ENCODE peak calls at places on chromosome 5, in seven cellular contexts. One of them, this sample, is unnamed.
A peak's percentile ranks its signal among the peaks of the same experiment; 100 is the strongest.

GRCh38 chr5:178116406-178116885 is 3.1 kb downstream of the N4BP3 start:
- DNase-seq in left lung: no peak
- DNase-seq in body of pancreas: no peak
- DNase-seq in BE2C: no peak
- DNase-seq in RWPE1: no peak
- DNase-seq in mucosa of descending colon: peak; percentile 82
- DNase-seq in upper lobe of right lung: no peak
- DNase-seq in this sample: no peak

GRCh38 chr5:6568383-6568782 is 64.5 kb downstream of the NSUN2 start:
- DNase-seq in left lung: no peak
- DNase-seq in body of pancreas: peak; percentile 30
- DNase-seq in RWPE1: no peak
- DNase-seq in upper lobe of right lung: no peak
- DNase-seq in BE2C: no peak
- DNase-seq in mucosa of descending colon: no peak
- DNase-seq in this sample: no peak

GRCh38 chr5:56025303-56025885 is 30.6 kb upstream of the IL6ST start:
- DNase-seq in body of pancreas: peak; percentile 17
- DNase-seq in mucosa of descending colon: no peak
- DNase-seq in RWPE1: no peak
- DNase-seq in BE2C: no peak
- DNase-seq in left lung: no peak
- DNase-seq in upper lobe of right lung: no peak
- DNase-seq in this sample: no peak

GRCh38 chr5:138455191-138455930 is 9.9 kb upstream of the EGR1 start:
- DNase-seq in mucosa of descending colon: no peak
- DNase-seq in upper lobe of right lung: peak; percentile 13
- DNase-seq in RWPE1: no peak
- DNase-seq in BE2C: no peak
- DNase-seq in body of pancreas: no peak
- DNase-seq in left lung: no peak
- DNase-seq in this sample: no peak

GRCh38 chr5:175319199-175319598 is 124.8 kb downstream of the DRD1 start:
- DNase-seq in body of pancreas: no peak
- DNase-seq in upper lobe of right lung: no peak
- DNase-seq in RWPE1: no peak
- DNase-seq in left lung: no peak
- DNase-seq in BE2C: no peak
- DNase-seq in mucosa of descending colon: no peak
- DNase-seq in this sample: no peak

GRCh38 chr5:122262107-122262506 is 49.9 kb upstream of the SNCAIP start:
- DNase-seq in left lung: no peak
- DNase-seq in RWPE1: peak; percentile 28
- DNase-seq in body of pancreas: no peak
- DNase-seq in BE2C: no peak
- DNase-seq in mucosa of descending colon: no peak
- DNase-seq in upper lobe of right lung: no peak
- DNase-seq in this sample: no peak

GRCh38 chr5:74589204-74590056 is 51.1 kb downstream of the ENC1 start:
- DNase-seq in upper lobe of right lung: no peak
- DNase-seq in RWPE1: no peak
- DNase-seq in mucosa of descending colon: no peak
- DNase-seq in body of pancreas: no peak
- DNase-seq in left lung: no peak
- DNase-seq in BE2C: no peak
- DNase-seq in this sample: peak; percentile 37

GRCh38 chr5:95647886-95648860 is 1.6 kb downstream of the RFESD start:
- DNase-seq in left lung: no peak
- DNase-seq in upper lobe of right lung: no peak
- DNase-seq in mucosa of descending colon: no peak
- DNase-seq in RWPE1: no peak
- DNase-seq in BE2C: no peak
- DNase-seq in body of pancreas: no peak
- DNase-seq in this sample: no peak

GRCh38 chr5:83507431-83507830 is 35.9 kb downstream of the VCAN start:
- DNase-seq in upper lobe of right lung: no peak
- DNase-seq in left lung: no peak
- DNase-seq in BE2C: no peak
- DNase-seq in RWPE1: no peak
- DNase-seq in mucosa of descending colon: no peak
- DNase-seq in body of pancreas: no peak
- DNase-seq in this sample: no peak

GRCh38 chr5:149489605-149490037 is 61.6 kb downstream of the CSNK1A1 start:
- DNase-seq in upper lobe of right lung: no peak
- DNase-seq in RWPE1: no peak
- DNase-seq in mucosa of descending colon: no peak
- DNase-seq in BE2C: no peak
- DNase-seq in body of pancreas: no peak
- DNase-seq in left lung: no peak
- DNase-seq in this sample: no peak

GRCh38 chr5:81513982-81514381 is 120.0 kb upstream of the ACOT12 start:
- DNase-seq in RWPE1: peak; percentile 37
- DNase-seq in left lung: no peak
- DNase-seq in upper lobe of right lung: no peak
- DNase-seq in body of pancreas: no peak
- DNase-seq in BE2C: no peak
- DNase-seq in mucosa of descending colon: no peak
- DNase-seq in this sample: no peak

GRCh38 chr5:112956606-112957005 is 20.0 kb upstream of the DCP2 start:
- DNase-seq in RWPE1: no peak
- DNase-seq in upper lobe of right lung: no peak
- DNase-seq in left lung: no peak
- DNase-seq in BE2C: no peak
- DNase-seq in body of pancreas: no peak
- DNase-seq in mucosa of descending colon: no peak
- DNase-seq in this sample: no peak

GRCh38 chr5:145979270-145980223 is 43.2 kb downstream of the SH3RF2 start:
- DNase-seq in RWPE1: no peak
- DNase-seq in body of pancreas: peak; percentile 72
- DNase-seq in BE2C: no peak
- DNase-seq in upper lobe of right lung: no peak
- DNase-seq in mucosa of descending colon: no peak
- DNase-seq in left lung: no peak
- DNase-seq in this sample: peak; percentile 36

GRCh38 chr5:172478256-172478655 is 23.9 kb upstream of the SH3PXD2B start:
- DNase-seq in body of pancreas: no peak
- DNase-seq in left lung: no peak
- DNase-seq in mucosa of descending colon: no peak
- DNase-seq in BE2C: no peak
- DNase-seq in RWPE1: no peak
- DNase-seq in upper lobe of right lung: no peak
- DNase-seq in this sample: no peak

GRCh38 chr5:34691326-34691725 is 35.2 kb downstream of the RAI14 start:
- DNase-seq in BE2C: no peak
- DNase-seq in left lung: no peak
- DNase-seq in body of pancreas: no peak
- DNase-seq in upper lobe of right lung: no peak
- DNase-seq in mucosa of descending colon: no peak
- DNase-seq in RWPE1: no peak
- DNase-seq in this sample: no peak

GRCh38 chr5:177005619-177006264 is 837 bp downstream of the UIMC1 start:
- DNase-seq in BE2C: peak; percentile 72
- DNase-seq in left lung: peak; percentile 79
- DNase-seq in upper lobe of right lung: peak; percentile 89
- DNase-seq in body of pancreas: peak; percentile 76
- DNase-seq in mucosa of descending colon: peak; percentile 85
- DNase-seq in RWPE1: peak; percentile 67
- DNase-seq in this sample: peak; percentile 82

GRCh38 chr5:39253211-39253610 is 33.8 kb upstream of the FYB1 start:
- DNase-seq in body of pancreas: no peak
- DNase-seq in upper lobe of right lung: no peak
- DNase-seq in RWPE1: peak; percentile 25
- DNase-seq in BE2C: no peak
- DNase-seq in mucosa of descending colon: no peak
- DNase-seq in left lung: no peak
- DNase-seq in this sample: no peak

GRCh38 chr5:44506561-44506960 is 117.3 kb upstream of the FGF10 start:
- DNase-seq in upper lobe of right lung: no peak
- DNase-seq in BE2C: no peak
- DNase-seq in RWPE1: no peak
- DNase-seq in mucosa of descending colon: no peak
- DNase-seq in body of pancreas: no peak
- DNase-seq in left lung: no peak
- DNase-seq in this sample: no peak

GRCh38 chr5:44511596-44511995 is 122.4 kb upstream of the FGF10 start:
- DNase-seq in mucosa of descending colon: no peak
- DNase-seq in BE2C: no peak
- DNase-seq in body of pancreas: no peak
- DNase-seq in upper lobe of right lung: no peak
- DNase-seq in left lung: no peak
- DNase-seq in RWPE1: no peak
- DNase-seq in this sample: no peak
- TF ChIP-seq CTCF in mucosa of descending colon: no peak
- TF ChIP-seq CTCF in BE2C: no peak
- TF ChIP-seq CTCF in body of pancreas: no peak
- TF ChIP-seq CTCF in upper lobe of right lung: no peak
- TF ChIP-seq CTCF in left lung: no peak
- TF ChIP-seq CTCF in RWPE1: no peak
- TF ChIP-seq CTCF in this sample: no peak

DNA sequence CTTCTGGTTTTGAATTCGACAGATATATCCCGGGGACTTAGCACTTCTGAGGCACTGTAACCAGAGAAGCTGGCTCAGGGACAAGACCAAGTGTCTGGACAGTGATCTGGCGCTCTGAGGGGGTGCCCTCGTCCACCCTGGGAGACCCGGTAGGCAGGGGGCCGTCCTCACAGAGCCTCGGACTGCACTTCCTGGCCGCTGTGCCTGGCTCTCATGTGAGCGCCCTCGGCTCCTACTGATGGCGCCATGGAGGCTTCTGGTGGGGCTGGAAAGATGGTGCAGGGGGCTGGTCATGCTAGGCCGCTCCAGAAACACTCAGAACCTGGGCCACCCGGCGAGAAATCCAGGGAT is 18.8 kb upstream of the SLC6A3 start:
- DNase-seq in upper lobe of right lung: peak; percentile 54
- DNase-seq in RWPE1: no peak
- DNase-seq in BE2C: no peak
- DNase-seq in left lung: peak; percentile 28
- DNase-seq in mucosa of descending colon: peak; percentile 43
- DNase-seq in body of pancreas: no peak
- DNase-seq in this sample: no peak
- TF ChIP-seq CTCF in upper lobe of right lung: no peak
- TF ChIP-seq CTCF in RWPE1: no peak
- TF ChIP-seq CTCF in BE2C: no peak
- TF ChIP-seq CTCF in left lung: no peak
- TF ChIP-seq CTCF in mucosa of descending colon: no peak
- TF ChIP-seq CTCF in body of pancreas: no peak
- TF ChIP-seq CTCF in this sample: no peak

DNA sequence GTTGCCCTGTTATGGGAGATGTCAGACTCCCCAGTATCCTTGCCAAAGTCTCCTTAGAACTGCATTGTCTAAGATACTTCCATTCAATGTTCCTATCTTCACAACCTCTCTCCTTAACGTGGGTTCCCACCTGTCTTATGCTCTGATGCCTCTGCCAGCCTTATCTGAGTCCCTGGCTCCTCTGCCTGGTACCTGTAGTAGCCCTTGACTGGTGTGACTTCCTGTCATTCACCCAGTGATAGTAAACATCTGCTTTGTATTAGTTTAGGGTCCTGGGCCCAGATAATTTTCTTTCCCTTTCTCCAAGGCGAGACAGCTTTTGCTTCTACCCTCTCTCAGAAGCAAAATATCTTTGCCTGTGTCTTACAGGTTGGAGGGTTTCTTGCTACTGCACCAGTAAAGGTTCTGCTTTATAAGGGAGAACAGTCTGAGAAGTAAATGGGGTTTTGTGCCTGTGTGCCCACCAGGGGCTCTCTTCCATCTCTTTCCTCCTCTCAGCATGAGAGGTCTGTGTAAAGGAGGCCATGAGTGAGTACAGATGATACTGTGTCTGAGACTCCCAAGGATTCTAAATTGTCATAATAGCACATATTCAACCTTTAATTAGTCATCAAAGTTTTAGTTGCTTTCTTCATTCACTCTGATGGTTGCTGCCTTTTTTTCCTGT is 220.8 kb downstream of the PRR16 start:
- DNase-seq in BE2C: peak; percentile 40
- DNase-seq in RWPE1: no peak
- DNase-seq in left lung: no peak
- DNase-seq in mucosa of descending colon: no peak
- DNase-seq in body of pancreas: no peak
- DNase-seq in upper lobe of right lung: no peak
- DNase-seq in this sample: peak; percentile 24
- TF ChIP-seq CTCF in BE2C: peak; percentile 73
- TF ChIP-seq CTCF in RWPE1: peak; percentile 11
- TF ChIP-seq CTCF in left lung: no peak
- TF ChIP-seq CTCF in mucosa of descending colon: no peak
- TF ChIP-seq CTCF in body of pancreas: no peak
- TF ChIP-seq CTCF in upper lobe of right lung: no peak
- TF ChIP-seq CTCF in this sample: no peak

DNA sequence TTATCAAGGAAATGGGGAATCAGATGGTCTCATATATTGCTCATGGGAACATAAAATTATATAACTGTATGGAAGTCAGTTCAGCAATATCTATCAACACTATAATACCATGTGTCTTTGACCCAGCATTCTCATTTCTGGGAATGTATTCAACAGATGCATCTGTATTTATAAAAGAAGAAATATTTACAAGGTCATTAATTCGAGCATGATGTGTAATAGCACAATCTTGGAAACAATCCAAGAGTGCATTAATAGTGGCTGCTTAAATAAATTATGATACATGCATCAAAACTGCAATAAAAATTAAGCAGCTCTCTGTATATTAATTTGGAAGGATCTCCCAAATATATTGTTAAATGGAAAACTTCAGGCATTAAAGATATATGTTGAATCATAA is 45.4 kb upstream of the ISOC1 start:
- DNase-seq in body of pancreas: no peak
- DNase-seq in upper lobe of right lung: no peak
- DNase-seq in left lung: no peak
- DNase-seq in RWPE1: no peak
- DNase-seq in BE2C: no peak
- DNase-seq in mucosa of descending colon: no peak
- DNase-seq in this sample: no peak
- TF ChIP-seq CTCF in body of pancreas: no peak
- TF ChIP-seq CTCF in upper lobe of right lung: no peak
- TF ChIP-seq CTCF in left lung: no peak
- TF ChIP-seq CTCF in RWPE1: no peak
- TF ChIP-seq CTCF in BE2C: no peak
- TF ChIP-seq CTCF in mucosa of descending colon: no peak
- TF ChIP-seq CTCF in this sample: no peak

GRCh38 chr5:32523625-32524024 is 61.7 kb upstream of the SUB1 start:
- DNase-seq in mucosa of descending colon: no peak
- DNase-seq in body of pancreas: no peak
- DNase-seq in upper lobe of right lung: no peak
- DNase-seq in BE2C: peak; percentile 31
- DNase-seq in RWPE1: no peak
- DNase-seq in left lung: no peak
- DNase-seq in this sample: peak; percentile 24

GRCh38 chr5:32520995-32521394 is 64.4 kb upstream of the SUB1 start:
- DNase-seq in upper lobe of right lung: no peak
- DNase-seq in mucosa of descending colon: no peak
- DNase-seq in RWPE1: no peak
- DNase-seq in BE2C: no peak
- DNase-seq in body of pancreas: no peak
- DNase-seq in left lung: no peak
- DNase-seq in this sample: no peak

GRCh38 chr5:32519508-32519907 is 65.8 kb upstream of the SUB1 start:
- DNase-seq in left lung: no peak
- DNase-seq in upper lobe of right lung: no peak
- DNase-seq in RWPE1: no peak
- DNase-seq in body of pancreas: no peak
- DNase-seq in BE2C: no peak
- DNase-seq in mucosa of descending colon: no peak
- DNase-seq in this sample: no peak

GRCh38 chr5:32522429-32523143 is 62.8 kb upstream of the SUB1 start:
- DNase-seq in BE2C: no peak
- DNase-seq in upper lobe of right lung: peak; percentile 75
- DNase-seq in left lung: peak; percentile 66
- DNase-seq in RWPE1: no peak
- DNase-seq in mucosa of descending colon: peak; percentile 63
- DNase-seq in body of pancreas: peak; percentile 69
- DNase-seq in this sample: no peak

GRCh38 chr5:32520326-32520725 is 65.0 kb upstream of the SUB1 start:
- DNase-seq in BE2C: no peak
- DNase-seq in RWPE1: no peak
- DNase-seq in body of pancreas: no peak
- DNase-seq in upper lobe of right lung: no peak
- DNase-seq in mucosa of descending colon: no peak
- DNase-seq in left lung: no peak
- DNase-seq in this sample: no peak
- TF ChIP-seq CTCF in BE2C: no peak
- TF ChIP-seq CTCF in RWPE1: no peak
- TF ChIP-seq CTCF in body of pancreas: no peak
- TF ChIP-seq CTCF in upper lobe of right lung: no peak
- TF ChIP-seq CTCF in mucosa of descending colon: no peak
- TF ChIP-seq CTCF in left lung: no peak
- TF ChIP-seq CTCF in this sample: no peak